ENCODE peak calls at places on chromosomes 4 and X, in eight cellular contexts. Q is A549, Z is transverse colon, U is ovary, O is GM12878, B is K562, S is esophagus muscularis mucosa, J is tibial nerve. F is an unnamed sample.
A peak's percentile ranks its signal among the peaks of the same experiment; 100 is the strongest.

GRCh38 chr4:24840362-24840761 is 45.0 kb downstream of the SOD3 start:
- DNase-seq in S (no peak), J (no peak), Z (no peak), Q (no peak), B (no peak), O (no peak), U (no peak), F (no peak)

GRCh38 chr4:81723927-81724587 is 252.3 kb upstream of the RASGEF1B start:
- DNase-seq in O (no peak), U (no peak), B (no peak), J (peak; percentile 24), Q (no peak), Z (peak; percentile 31), S (no peak), F (no peak)

GRCh38 chrX:146658379-146658778 is 151.2 kb upstream of the CXorf51B start:
- DNase-seq in Z (no peak), J (no peak), O (no peak), U (no peak), Q (no peak), B (no peak), S (no peak), F (no peak)

GRCh38 chr4:124727331-124727730 is 14.8 kb upstream of the ANKRD50 start:
- DNase-seq in U (no peak), S (no peak), J (no peak), O (no peak), Z (no peak), Q (no peak), B (no peak), F (no peak)

GRCh38 chrX:132086717-132087116 is 41.1 kb downstream of the FRMD7 start:
- DNase-seq in J (no peak), Q (no peak), O (no peak), B (no peak), S (no peak), U (no peak), Z (no peak), F (no peak)

GRCh38 chr4:70688795-70689231 is 481 bp downstream of the UTP3 start:
- DNase-seq in Q (no peak), B (peak; percentile 21), O (no peak), U (no peak), S (no peak), Z (peak; percentile 11), J (no peak), F (no peak)

GRCh38 chrX:84362184-84362838 is 139.9 kb downstream of the HDX start:
- DNase-seq in Q (no peak), O (no peak), J (no peak), U (no peak), S (no peak), B (no peak), Z (no peak), F (no peak)

GRCh38 chr4:47907247-47907646 is 7.1 kb downstream of the NFXL1 start:
- DNase-seq in O (no peak), B (no peak), U (no peak), Z (no peak), S (no peak), Q (no peak), J (no peak), F (no peak)

GRCh38 chr4:25532579-25532978 is 123.1 kb upstream of the SLC34A2 start:
- DNase-seq in U (no peak), O (no peak), J (no peak), S (no peak), Z (no peak), B (no peak), Q (no peak), F (no peak)

GRCh38 chrX:44088755-44089154 is 115.6 kb upstream of the NDP start:
- DNase-seq in Q (no peak), U (no peak), O (no peak), Z (no peak), J (no peak), S (no peak), B (no peak), F (no peak)

GRCh38 chrX:68711845-68712244 is 64.4 kb downstream of the STARD8 start:
- DNase-seq in J (no peak), Q (no peak), U (no peak), O (no peak), S (no peak), B (no peak), Z (no peak), F (no peak)
- H3K4me3 ChIP-seq in J (no peak overlapping the region), Q (no peak overlapping the region), U (no peak overlapping the region), O (no peak overlapping the region), S (no peak overlapping the region), B (no peak overlapping the region), Z (no peak overlapping the region), F (no peak overlapping the region)

GRCh38 chr4:157048248-157048647 is 27.7 kb upstream of the GLRB start:
- DNase-seq in B (no peak), S (no peak), U (no peak), O (no peak), Q (no peak), J (peak; percentile 27), Z (peak; percentile 9), F (peak; percentile 80)

GRCh38 chr4:157050561-157050960 is 25.4 kb upstream of the GLRB start:
- DNase-seq in U (no peak), Z (no peak), Q (no peak), J (no peak), B (no peak), S (no peak), O (no peak), F (no peak)

GRCh38 chr4:157057187-157057586 is 18.8 kb upstream of the GLRB start:
- DNase-seq in O (no peak), B (no peak), Q (no peak), J (no peak), S (no peak), U (no peak), Z (no peak), F (no peak)

DNA sequence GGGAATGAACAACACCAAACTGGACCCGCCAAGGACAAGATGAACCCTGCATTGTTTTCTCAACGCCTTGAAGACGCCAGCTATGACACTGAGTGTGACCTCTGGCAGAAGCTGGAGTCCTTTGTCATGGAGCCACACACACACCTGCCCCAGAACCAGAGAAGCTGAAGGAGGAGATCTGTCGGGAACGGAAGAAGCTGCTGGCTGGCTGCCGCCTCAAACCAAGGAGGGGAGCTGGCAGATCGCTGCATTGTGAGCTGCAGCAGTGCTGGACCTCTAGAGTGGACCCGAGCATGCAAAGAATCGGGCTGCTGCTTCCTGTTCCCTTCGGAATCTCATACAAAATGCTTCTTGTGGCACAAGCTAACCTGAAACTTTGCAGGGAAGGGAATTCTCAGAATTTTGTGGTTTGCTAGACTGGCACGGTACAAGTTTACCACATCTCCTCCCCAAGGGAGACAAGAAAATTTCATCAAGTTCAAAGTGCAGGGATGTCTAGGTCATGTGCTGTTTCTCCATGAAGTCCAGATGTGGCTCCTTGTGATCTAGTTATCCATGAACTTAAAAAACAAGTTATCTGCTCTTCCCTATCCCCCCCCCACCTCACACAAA is 23.4 kb upstream of the GLRB start:
- DNase-seq in Z (no peak), U (no peak), Q (no peak), B (no peak), O (no peak), J (no peak), S (no peak), F (no peak)
- TF ChIP-seq EP300 in Z (no peak), U (no peak), Q (no peak), B (no peak), O (no peak), J (no peak), S (no peak), F (no peak)

GRCh38 chr4:76953956-76954355 is 4.4 kb downstream of the SEPTIN11 start:
- DNase-seq in U (no peak), S (no peak), O (no peak), Q (no peak), J (no peak), B (no peak), Z (no peak), F (no peak)

GRCh38 chr4:76952071-76952470 is 2.5 kb downstream of the SEPTIN11 start:
- DNase-seq in Z (no peak), J (no peak), Q (no peak), B (peak; percentile 28), U (no peak), O (no peak), S (no peak), F (no peak)

GRCh38 chr4:76951333-76952033 is 1.9 kb downstream of the SEPTIN11 start:
- DNase-seq in Z (no peak), J (no peak), O (no peak), B (no peak), Q (no peak), S (no peak), U (no peak), F (no peak)

GRCh38 chr4:76954489-76954888 is 4.9 kb downstream of the SEPTIN11 start:
- DNase-seq in J (no peak), Z (no peak), B (no peak), U (no peak), Q (no peak), S (no peak), O (no peak), F (no peak)

DNA sequence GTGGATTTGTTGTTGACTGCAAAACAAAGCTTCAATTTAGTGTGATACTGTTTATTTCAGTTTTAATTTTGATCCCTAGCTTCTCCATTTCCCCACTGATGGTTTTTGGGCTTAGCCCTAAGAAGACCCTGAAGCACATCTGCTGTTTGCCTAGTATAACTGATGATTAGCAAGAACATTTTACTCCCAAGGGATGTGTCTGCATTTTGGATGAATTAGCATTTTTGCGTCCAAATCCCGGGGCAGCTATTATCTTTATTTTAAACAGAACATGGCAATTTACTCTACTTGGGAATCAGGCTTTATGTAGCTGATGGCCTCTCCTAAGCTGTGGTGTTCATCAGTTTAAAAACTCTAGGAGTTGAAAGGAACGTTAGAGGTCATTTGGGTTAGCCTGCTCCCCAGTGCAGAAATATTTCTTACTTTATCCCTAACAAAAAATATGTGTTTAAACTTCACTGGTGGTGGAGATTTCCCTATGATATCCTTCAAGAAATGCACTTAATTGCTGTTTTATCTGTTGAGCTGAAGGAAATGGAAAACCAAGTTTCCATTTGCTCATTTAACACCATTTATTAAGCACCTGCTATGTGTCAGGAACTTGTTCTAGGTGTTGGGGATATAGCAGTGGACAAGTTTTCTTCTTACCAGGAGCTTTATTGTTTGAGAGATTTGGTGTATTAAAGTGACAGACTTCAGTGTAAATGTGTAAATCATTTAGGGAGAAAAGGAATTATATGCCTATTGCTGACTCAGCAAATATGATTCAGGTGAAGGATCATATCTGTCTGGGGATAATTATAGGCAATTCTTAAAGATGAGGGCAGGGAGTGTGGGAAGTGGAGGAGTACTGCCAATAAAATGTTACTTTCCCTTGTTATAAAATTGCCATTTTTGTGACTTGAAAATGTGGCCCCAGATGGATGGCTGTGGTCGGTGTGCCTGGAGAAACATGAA is 3.4 kb downstream of the SEPTIN11 start:
- DNase-seq in J (no peak), Q (no peak), O (no peak), U (no peak), B (no peak), Z (no peak), S (no peak), F (no peak)
- H3K4me3 ChIP-seq in J (no peak overlapping the region), Q (no peak overlapping the region), O (peak overlapping the region; percentile 95), U (no peak overlapping the region), B (no peak overlapping the region), Z (no peak overlapping the region), S (no peak overlapping the region), F (no peak overlapping the region)

GRCh38 chr4:176441594-176441993 is 121.8 kb downstream of the SPCS3 start:
- DNase-seq in Z (no peak), Q (no peak), B (no peak), S (no peak), J (no peak), U (no peak), O (no peak), F (no peak)
- TF ChIP-seq EP300 in Z (no peak), Q (no peak), B (no peak), S (no peak), J (no peak), U (no peak), O (no peak), F (no peak)